ENCODE peak calls at places on chromosomes 6 and 20, in eight cellular contexts. M is AG09309; E is AG09319; H is stimulated activated CD4-positive, alpha-beta T cell treated with anti-CD3 and anti-CD28 coated beads, Interleukin-4, amount 100 ng/mL, for 4 hours; N is Ammon's horn; Y is activated CD8-positive, alpha-beta memory T cell treated with anti-CD3 and anti-CD28 coated beads, Interleukin-2, amount 50 U/mL, for 48 hours; Z is endothelial cell; X is amygdala. C is an unnamed sample.

GRCh38 chr20:57860576-57860975 is 150.8 kb upstream of the PMEPA1 start:
- DNase-seq in H (no peak), M (no peak), Z (no peak), E (no peak), Y (no peak), N (no peak), X (no peak), C (no peak)

GRCh38 chr20:26163890-26164289 is 467.2 kb upstream of the ZNF337 start:
- DNase-seq in Y (no peak), X (no peak), E (no peak), H (no peak), N (no peak), Z (no peak), M (peak), C (no peak)

GRCh38 chr6:111573892-111574800 is 31.5 kb downstream of the TRAF3IP2 start:
- DNase-seq in Z (no peak), H (no peak), N (no peak), M (peak), Y (no peak), E (peak), X (no peak), C (no peak)

GRCh38 chr6:166927240-166927941 is 29.0 kb downstream of the RNASET2 start:
- DNase-seq in E (no peak), M (no peak), N (no peak), Y (no peak), Z (no peak), H (no peak), X (no peak), C (no peak)

GRCh38 chr6:140346461-140346860 is 972.0 kb upstream of the CITED2 start:
- DNase-seq in N (no peak), E (no peak), Y (no peak), X (no peak), Z (no peak), H (no peak), M (peak), C (no peak)

GRCh38 chr6:8064638-8065518 is 689 bp upstream of the BLOC1S5 start:
- DNase-seq in M (no peak), Y (peak), Z (no peak), X (no peak), H (no peak), E (no peak), N (no peak), C (no peak)

GRCh38 chr6:142822882-142823578 is 121.9 kb downstream of the HIVEP2 start:
- DNase-seq in H (no peak), N (peak), E (no peak), M (no peak), Y (no peak), Z (peak), X (no peak), C (no peak)

GRCh38 chr20:10537850-10538480 is 102.9 kb downstream of the SLX4IP start:
- DNase-seq in N (no peak), Y (no peak), H (no peak), X (no peak), M (no peak), E (no peak), Z (no peak), C (no peak)

GRCh38 chr20:60011512-60012507 is 53.6 kb downstream of the CDH26 start:
- DNase-seq in X (no peak), E (no peak), N (no peak), M (no peak), Z (no peak), Y (no peak), H (no peak), C (no peak)

GRCh38 chr6:43055966-43056365 is 2.3 kb upstream of the CUL7 start:
- DNase-seq in X (no peak), Y (no peak), N (no peak), H (no peak), E (no peak), Z (no peak), M (no peak), C (no peak)

GRCh38 chr6:36070252-36070651 is 42.6 kb downstream of the MAPK14 start:
- DNase-seq in Y (no peak), H (no peak), Z (no peak), N (no peak), M (no peak), E (no peak), X (no peak), C (no peak)

GRCh38 chr6:124487778-124488431 is 474.3 kb upstream of the RNF217 start:
- DNase-seq in E (no peak), X (no peak), Z (no peak), N (no peak), H (no peak), M (no peak), Y (no peak), C (no peak)

GRCh38 chr6:12012231-12012565 is at the start of gene HIVEP1:
- DNase-seq in X (peak), E (no peak), H (no peak), M (no peak), Z (peak), Y (peak), N (peak), C (no peak)

C was measured in GOT3.